ENCODE peak calls at places on chromosomes 7 and 10, in nine cellular contexts. I is EH; A is lung; R is posterior cingulate gyrus; J is aorta; U is RPMI7951; P is endothelial cell; L is HFFc6; B is CD8-positive, alpha-beta T cell. T is an unnamed sample.

GRCh38 chr7:6171532-6172330 is 100.7 kb downstream of the CYTH3 start:
- DNase-seq in L (no peak), P (peak), U (no peak), R (peak), J (no peak), A (no peak), I (no peak), B (no peak), T (no peak)

GRCh38 chr7:155002411-155003214 is at the start of gene PAXIP1:
- DNase-seq in I (peak), P (peak), J (peak), A (no peak), R (peak), U (peak), B (peak), L (no peak), T (no peak)

GRCh38 chr7:42460948-42461347 is 223.9 kb upstream of the GLI3 start:
- DNase-seq in I (no peak), J (no peak), A (no peak), P (no peak), R (no peak), L (no peak), B (no peak), U (no peak), T (no peak)

GRCh38 chr7:11319491-11320274 is 346.0 kb downstream of the PHF14 start:
- DNase-seq in P (no peak), L (no peak), U (peak), J (no peak), B (no peak), R (no peak), A (no peak), I (no peak), T (no peak)

GRCh38 chr10:30051220-30051619 is 8.2 kb downstream of the JCAD start:
- DNase-seq in B (no peak), P (no peak), I (no peak), A (no peak), U (no peak), R (no peak), J (no peak), L (no peak), T (no peak)

GRCh38 chr10:81784111-81784597 is 90.8 kb upstream of the NRG3 start:
- DNase-seq in L (no peak), J (peak), R (no peak), P (no peak), B (no peak), U (no peak), I (no peak), A (no peak), T (no peak)

GRCh38 chr7:16433568-16434122 is 12.3 kb upstream of the CRPPA start:
- DNase-seq in B (no peak), J (no peak), L (no peak), I (no peak), P (no peak), A (no peak), U (peak), R (no peak), T (no peak)

GRCh38 chr7:130853503-130854279 is 119.7 kb upstream of the KLF14 start:
- DNase-seq in J (no peak), U (peak), P (no peak), R (no peak), L (peak), A (no peak), B (no peak), I (peak), T (peak)

GRCh38 chr7:151045262-151045661 is 3.1 kb upstream of the ASIC3 start:
- DNase-seq in B (no peak), R (no peak), J (no peak), L (no peak), A (no peak), P (no peak), I (no peak), U (no peak), T (no peak)

GRCh38 chr7:44277391-44277790 is 48.0 kb downstream of the CAMK2B start:
- DNase-seq in I (no peak), A (no peak), U (no peak), L (no peak), J (peak), R (peak), B (no peak), P (no peak), T (no peak)